ENCODE peak calls at places on chromosomes 11 and 22, in seven cellular contexts. E, U, P, X, Q, A and Z are unnamed samples.

GRCh38 chr22:29625090-29625825 is 21.8 kb downstream of the NF2 start:
- DNase-seq in E (peak), U (peak), P (no peak), X (peak), Q (peak), A (no peak), Z (no peak)

GRCh38 chr11:64101461-64101860 is 64.5 kb downstream of the MACROD1 start:
- DNase-seq in E (no peak), U (no peak), P (no peak), X (no peak), Q (no peak), A (no peak), Z (no peak)

GRCh38 chr11:121700968-121701367 is 248.2 kb upstream of the SORL1-AS1 start:
- DNase-seq in E (no peak), U (no peak), P (no peak), X (no peak), Q (no peak), A (no peak), Z (no peak)

GRCh38 chr22:27501191-27501936 is 300.2 kb downstream of the MN1 start:
- DNase-seq in E (no peak), U (no peak), P (no peak), X (no peak), Q (no peak), A (no peak), Z (no peak)

GRCh38 chr22:31998784-31999435 is 44.2 kb upstream of the SLC5A1 start:
- DNase-seq in E (no peak), U (no peak), P (no peak), X (no peak), Q (no peak), A (no peak), Z (no peak)

GRCh38 chr11:63595296-63595695 is 18.9 kb downstream of the PLAAT3 start:
- DNase-seq in E (no peak), U (no peak), P (no peak), X (no peak), Q (no peak), A (no peak), Z (no peak)

GRCh38 chr22:38477515-38477914 is 9.6 kb downstream of the KDELR3 start:
- DNase-seq in E (no peak), U (no peak), P (no peak), X (no peak), Q (no peak), A (no peak), Z (no peak)

GRCh38 chr22:30393322-30393680 is 3.5 kb upstream of the SEC14L2 start:
- DNase-seq in E (no peak), U (no peak), P (no peak), X (no peak), Q (no peak), A (no peak), Z (no peak)

GRCh38 chr11:128827494-128827893 is 39.6 kb downstream of the KCNJ1 start:
- DNase-seq in E (no peak), U (no peak), P (no peak), X (no peak), Q (no peak), A (no peak), Z (no peak)

GRCh38 chr22:47963660-47964059 is 1201.2 kb downstream of the TBC1D22A start:
- DNase-seq in E (no peak), U (no peak), P (no peak), X (no peak), Q (no peak), A (no peak), Z (no peak)

GRCh38 chr11:9060700-9061111 is 30.7 kb downstream of the SCUBE2 start:
- DNase-seq in E (no peak), U (peak), P (no peak), X (no peak), Q (no peak), A (no peak), Z (peak)

GRCh38 chr11:65506770-65507485 is 8.1 kb downstream of the MALAT1 start:
- DNase-seq in E (peak), U (no peak), P (no peak), X (peak), Q (no peak), A (peak), Z (peak)

GRCh38 chr11:12069053-12069676 is 41.2 kb upstream of the MICAL2 start:
- DNase-seq in E (no peak), U (no peak), P (no peak), X (no peak), Q (no peak), A (no peak), Z (no peak)

GRCh38 chr11:77468527-77468926 is 5.4 kb downstream of the PAK1 start:
- DNase-seq in E (no peak), U (no peak), P (no peak), X (no peak), Q (no peak), A (no peak), Z (no peak)

DNA sequence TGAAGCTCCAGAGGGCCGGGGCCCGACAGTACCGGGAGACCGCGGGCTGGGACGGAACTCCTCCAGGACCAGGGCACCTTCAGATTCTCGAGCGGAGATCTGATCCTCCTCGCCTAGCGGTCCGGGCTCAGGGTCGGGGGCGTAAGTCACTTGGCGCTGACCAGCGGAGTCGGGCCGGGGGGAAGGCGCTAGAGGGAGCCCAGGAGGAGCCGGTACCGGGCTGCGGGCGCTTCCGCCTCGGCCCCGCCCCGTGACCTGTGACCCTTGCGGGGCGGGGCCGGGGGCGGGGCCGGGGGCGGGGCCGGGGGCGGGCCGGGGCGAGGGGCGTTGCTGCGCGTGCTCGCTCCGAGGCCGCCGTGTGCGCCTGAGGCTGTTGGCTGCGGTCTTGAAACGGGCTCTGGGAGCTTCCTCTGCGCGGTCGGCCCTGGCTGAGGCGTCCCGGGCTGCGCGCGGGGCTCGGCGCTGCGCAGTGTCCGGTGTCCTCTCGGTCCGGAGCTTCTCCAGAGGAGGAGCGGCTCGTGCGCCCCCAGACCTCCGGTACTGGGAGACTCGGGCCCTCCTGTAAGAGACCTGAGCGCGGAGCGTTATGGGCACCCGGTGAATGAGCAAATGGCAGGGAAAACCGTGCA is at the start of gene ARSA:
- DNase-seq in E (peak), U (peak), P (peak), X (peak), Q (peak), A (peak), Z (peak)
- TF ChIP-seq CTCF in E (peak), U (no peak), P (peak), X (peak), Q (peak), A (peak), Z (peak)

GRCh38 chr11:2402106-2402505 is 1.6 kb downstream of the TSSC4 start:
- DNase-seq in E (no peak), U (no peak), P (no peak), X (no peak), Q (no peak), A (no peak), Z (no peak)

GRCh38 chr11:2402890-2403645 is 2.5 kb downstream of the TSSC4 start:
- DNase-seq in E (no peak), U (no peak), P (no peak), X (no peak), Q (no peak), A (no peak), Z (no peak)

GRCh38 chr11:2400069-2400760 is at the start of gene TSSC4:
- DNase-seq in E (peak), U (peak), P (peak), X (peak), Q (peak), A (peak), Z (peak)

GRCh38 chr11:2400761-2401435 is 348 bp downstream of the TSSC4 start:
- DNase-seq in E (no peak), U (no peak), P (no peak), X (peak), Q (no peak), A (no peak), Z (no peak)

GRCh38 chr11:2401436-2401984 is 960 bp downstream of the TSSC4 start:
- DNase-seq in E (no peak), U (no peak), P (no peak), X (no peak), Q (no peak), A (no peak), Z (no peak)
- TF ChIP-seq CTCF in E (no peak), U (no peak), P (no peak), X (peak), Q (no peak), A (no peak), Z (no peak)

DNA sequence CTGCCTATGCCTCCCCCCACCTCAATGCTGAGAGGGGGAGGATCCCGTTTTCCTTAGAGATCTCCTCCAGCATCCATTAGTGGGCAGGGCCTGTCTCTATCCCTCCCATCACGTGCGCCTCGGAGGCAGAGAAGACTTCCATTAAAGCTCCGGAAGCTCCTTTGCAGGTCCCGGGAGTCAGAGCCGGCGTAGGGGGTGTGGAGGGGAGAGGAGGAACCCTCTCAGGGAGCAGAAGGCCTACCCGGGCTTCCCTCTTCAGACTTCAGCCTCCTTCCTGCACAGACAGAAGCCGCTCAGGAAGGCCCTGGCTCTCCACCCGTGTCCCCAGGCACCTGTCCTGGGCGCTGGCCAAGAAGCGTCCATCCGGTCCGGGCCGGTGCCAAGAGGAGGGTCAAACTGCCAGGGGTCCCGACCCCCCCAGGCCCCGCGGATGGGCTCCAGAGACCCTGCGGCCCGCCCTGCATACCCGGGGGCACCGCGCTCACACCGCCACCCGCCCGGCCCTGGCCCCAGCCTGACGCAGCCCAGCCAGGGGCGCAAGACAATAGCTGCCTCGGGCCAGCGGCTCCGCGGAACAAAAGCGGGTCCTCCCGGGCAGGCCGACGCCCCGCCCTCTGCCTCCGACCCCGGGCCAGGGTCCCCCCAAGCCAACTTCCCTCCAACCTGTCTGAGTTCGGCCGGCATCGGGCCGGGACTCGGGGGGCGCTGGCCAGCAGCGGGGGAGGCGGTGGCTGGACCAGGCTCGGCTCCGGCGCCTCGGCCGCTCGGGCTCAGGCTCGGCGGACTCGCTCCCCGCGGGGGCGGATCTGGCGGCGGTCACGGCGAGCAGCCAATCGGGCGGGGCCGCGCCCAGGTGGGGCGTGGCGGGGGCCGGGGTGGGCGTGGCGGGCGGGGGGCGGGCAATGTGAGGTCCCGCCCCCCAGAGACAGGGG is 29.9 kb downstream of the ARVCF start:
- DNase-seq in E (peak), U (peak), P (peak), X (peak), Q (peak), A (peak), Z (peak)
- TF ChIP-seq CTCF in E (no peak), U (no peak), P (no peak), X (no peak), Q (no peak), A (no peak), Z (no peak)

DNA sequence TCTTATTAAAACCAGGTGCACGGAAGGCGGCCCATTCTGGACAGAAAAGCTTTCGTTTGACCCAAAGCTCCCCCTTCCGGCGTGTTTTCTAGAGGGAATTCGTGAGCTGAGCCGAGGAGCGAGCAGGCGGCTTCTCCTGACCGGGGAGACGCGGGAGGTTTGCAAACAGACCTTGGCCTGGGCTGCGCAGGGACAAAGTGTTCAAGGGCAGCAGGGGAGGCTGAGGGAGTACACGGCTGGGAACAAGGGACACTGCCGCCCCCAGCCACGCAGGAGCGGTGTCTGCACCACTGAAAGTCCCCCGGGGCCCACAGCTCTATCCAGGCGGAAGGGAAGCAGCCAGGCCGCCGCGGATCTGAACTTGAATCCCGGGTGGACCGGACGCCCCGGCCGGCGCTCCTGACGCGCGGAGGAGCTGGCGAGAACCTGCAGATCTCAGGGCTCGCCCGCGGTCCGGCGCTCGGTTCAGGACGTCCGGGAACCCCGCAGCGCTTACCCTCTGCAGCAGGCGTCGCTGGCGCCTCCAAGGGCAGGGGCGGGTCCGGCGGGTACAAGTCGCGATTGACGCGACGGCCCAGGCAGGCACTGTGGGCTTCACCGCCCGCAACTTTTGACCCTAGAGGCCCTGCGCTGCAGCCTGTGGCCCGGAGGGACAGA is 101.9 kb downstream of the WT1 start:
- DNase-seq in E (peak), U (peak), P (peak), X (peak), Q (peak), A (peak), Z (peak)
- TF ChIP-seq CTCF in E (peak), U (no peak), P (peak), X (peak), Q (no peak), A (peak), Z (peak)

DNA sequence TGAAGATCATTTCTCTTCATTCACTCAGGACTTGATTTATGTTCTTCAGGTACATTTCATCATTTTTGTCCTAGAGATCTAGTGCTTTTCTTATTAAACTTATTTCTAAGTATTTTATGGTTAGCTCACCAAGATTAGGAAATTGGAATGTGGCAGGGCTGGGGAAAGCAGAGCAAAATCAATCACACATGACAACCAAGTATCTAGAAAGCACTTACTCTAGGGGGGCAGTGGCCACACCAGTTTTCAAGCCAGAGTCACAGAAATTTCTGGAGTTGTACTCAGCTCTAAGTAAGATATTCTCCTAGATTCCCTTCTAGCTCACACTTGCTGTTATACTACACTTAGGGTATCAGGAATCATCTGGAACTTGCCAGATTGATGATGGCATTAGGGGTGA is 33.3 kb upstream of the MYEOV start:
- DNase-seq in E (no peak), U (no peak), P (no peak), X (no peak), Q (no peak), A (no peak), Z (no peak)
- TF ChIP-seq CTCF in E (no peak), U (no peak), P (no peak), X (no peak), Q (no peak), A (no peak), Z (no peak)

GRCh38 chr22:43053176-43053575 is 36.0 kb downstream of the TTLL1 start:
- DNase-seq in E (no peak), U (peak), P (no peak), X (no peak), Q (no peak), A (no peak), Z (no peak)
- TF ChIP-seq CTCF in E (peak), U (peak), P (peak), X (peak), Q (peak), A (peak), Z (peak)

GRCh38 chr11:75768909-75769771 is 562 bp downstream of the DGAT2 start:
- DNase-seq in E (no peak), U (peak), P (no peak), X (no peak), Q (no peak), A (no peak), Z (peak)

GRCh38 chr11:75767228-75767572 is 1.4 kb upstream of the DGAT2 start:
- DNase-seq in E (no peak), U (no peak), P (no peak), X (no peak), Q (no peak), A (no peak), Z (peak)

GRCh38 chr11:75767793-75768111 is 826 bp upstream of the DGAT2 start:
- DNase-seq in E (no peak), U (no peak), P (no peak), X (no peak), Q (no peak), A (no peak), Z (no peak)

GRCh38 chr11:75766449-75767227 is 1.9 kb upstream of the DGAT2 start:
- DNase-seq in E (no peak), U (no peak), P (no peak), X (no peak), Q (no peak), A (no peak), Z (peak)

DNA sequence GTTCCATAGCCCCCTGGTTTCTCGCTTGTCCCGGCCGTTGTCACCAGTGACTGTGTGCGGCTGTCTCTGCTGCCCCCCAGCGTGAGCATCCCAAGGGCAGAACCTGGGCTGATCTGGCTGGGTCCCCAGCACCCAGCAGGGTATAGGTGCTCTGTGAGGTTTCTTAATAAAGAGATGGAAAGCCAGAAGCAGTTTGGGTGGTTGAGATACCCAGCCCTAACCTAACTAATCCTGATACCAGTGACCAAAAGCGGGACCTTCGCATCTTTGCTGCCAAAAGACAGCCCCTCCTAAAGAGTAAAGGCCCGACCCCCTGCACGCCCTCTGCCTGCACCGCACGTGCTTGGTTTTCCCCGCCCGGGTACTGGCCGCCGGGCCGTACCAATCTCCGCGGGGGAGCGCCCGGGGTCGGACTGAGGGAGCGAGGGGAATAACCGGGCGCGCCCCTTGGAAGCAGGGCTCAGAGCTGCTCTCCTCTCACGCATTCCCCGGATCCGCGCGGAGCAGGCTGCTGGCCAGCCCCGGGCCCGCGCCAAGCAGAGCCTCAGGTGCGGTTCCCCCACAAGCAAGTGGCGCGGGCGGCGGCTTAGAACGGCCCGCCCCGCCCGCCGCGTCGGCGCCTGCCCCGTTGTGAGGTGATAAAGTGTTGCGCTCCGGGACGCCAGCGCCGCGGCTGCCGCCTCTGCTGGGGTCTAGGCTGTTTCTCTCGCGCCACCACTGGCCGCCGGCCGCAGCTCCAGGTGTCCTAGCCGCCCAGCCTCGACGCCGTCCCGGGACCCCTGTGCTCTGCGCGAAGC is at the start of gene DGAT2:
- DNase-seq in E (peak), U (peak), P (peak), X (peak), Q (peak), A (no peak), Z (peak)
- TF ChIP-seq CTCF in E (no peak), U (no peak), P (peak), X (no peak), Q (no peak), A (no peak), Z (no peak)